ENCODE peak calls at places on chromosome 4, in seven cellular contexts. Q is PC-3, G is mammary epithelial cell, M is MM.1S, Z is neural progenitor cell, K is HepG2, A is GM23248. Y is an unnamed sample.

GRCh38 chr4:44145868-44146267 is 302.7 kb downstream of the KCTD8 start:
- DNase-seq in A (no peak), G (peak; percentile 77), Z (no peak), M (no peak), Q (peak; percentile 76), K (no peak), Y (peak; percentile 36)

GRCh38 chr4:22984390-22984789 is 291.7 kb downstream of the GBA3 start:
- DNase-seq in Z (no peak), K (no peak), M (no peak), G (no peak), Q (no peak), A (no peak), Y (no peak)

GRCh38 chr4:152032722-152033131 is 271.9 kb upstream of the GATB start:
- DNase-seq in Q (peak; percentile 36), A (peak; percentile 96), G (no peak), K (no peak), M (no peak), Z (no peak), Y (peak; percentile 89)

GRCh38 chr4:130125468-130125867 is 1029.5 kb downstream of the C4orf33 start:
- DNase-seq in G (no peak), K (no peak), A (no peak), Z (no peak), M (no peak), Q (no peak), Y (no peak)

GRCh38 chr4:5050520-5050955 is 742 bp upstream of the STK32B start:
- DNase-seq in Q (peak; percentile 75), Z (peak; percentile 91), G (peak; percentile 63), M (peak; percentile 75), K (peak; percentile 46), A (peak; percentile 91), Y (peak; percentile 59)

GRCh38 chr4:42360158-42360557 is 37.1 kb upstream of the SHISA3 start:
- DNase-seq in Z (no peak), K (no peak), Q (no peak), M (no peak), G (no peak), A (no peak), Y (no peak)

GRCh38 chr4:53767503-53767902 is 176.2 kb upstream of the LNX1 start:
- DNase-seq in A (peak; percentile 80), M (no peak), Q (no peak), K (no peak), Z (no peak), G (no peak), Y (peak; percentile 94)

GRCh38 chr4:113951263-113951662 is 28.2 kb downstream of the ARSJ start:
- DNase-seq in A (peak; percentile 65), K (no peak), Z (no peak), M (no peak), Q (no peak), G (no peak), Y (peak; percentile 68)

GRCh38 chr4:29948451-29948850 is 771.7 kb upstream of the PCDH7 start:
- DNase-seq in M (no peak), K (no peak), Z (no peak), A (no peak), Q (no peak), G (no peak), Y (no peak)

GRCh38 chr4:52234539-52235174 is 183.6 kb downstream of the SPATA18 start:
- DNase-seq in Z (peak; percentile 22), M (no peak), K (peak; percentile 50), G (peak; percentile 41), Q (peak; percentile 91), A (peak; percentile 55), Y (no peak)

GRCh38 chr4:10623241-10623640 is 61.3 kb downstream of the CLNK start:
- DNase-seq in M (no peak), Z (no peak), K (no peak), A (peak; percentile 19), G (peak; percentile 10), Q (peak; percentile 50), Y (peak; percentile 66)

GRCh38 chr4:124090007-124090406 is 622.5 kb downstream of the ANKRD50 start:
- DNase-seq in Q (no peak), K (no peak), A (no peak), G (no peak), M (no peak), Z (no peak), Y (no peak)
- H3K79me2 ChIP-seq in Q (no peaks in the 10 kb centered on the region), K (no peaks in the 10 kb centered on the region), A (no peaks in the 10 kb centered on the region), G (no peaks in the 10 kb centered on the region), M (no peaks in the 10 kb centered on the region), Z (no peaks in the 10 kb centered on the region), Y (no peaks in the 10 kb centered on the region)

GRCh38 chr4:1211951-1212545 is 36.9 kb downstream of the CTBP1 start:
- DNase-seq in A (no peak), G (no peak), Q (no peak), K (no peak), M (no peak), Z (no peak), Y (no peak)

GRCh38 chr4:1209821-1210220 is 37.4 kb upstream of the SPON2 start:
- DNase-seq in K (no peak), A (peak; percentile 57), M (no peak), G (no peak), Q (no peak), Z (no peak), Y (peak; percentile 74)

GRCh38 chr4:1211371-1211770 is 37.6 kb downstream of the CTBP1 start:
- DNase-seq in K (no peak), G (no peak), A (no peak), M (no peak), Q (no peak), Z (no peak), Y (no peak)

GRCh38 chr4:1210241-1210841 is 38.0 kb upstream of the SPON2 start:
- DNase-seq in M (no peak), K (no peak), Z (no peak), Q (no peak), A (no peak), G (no peak), Y (no peak)

DNA sequence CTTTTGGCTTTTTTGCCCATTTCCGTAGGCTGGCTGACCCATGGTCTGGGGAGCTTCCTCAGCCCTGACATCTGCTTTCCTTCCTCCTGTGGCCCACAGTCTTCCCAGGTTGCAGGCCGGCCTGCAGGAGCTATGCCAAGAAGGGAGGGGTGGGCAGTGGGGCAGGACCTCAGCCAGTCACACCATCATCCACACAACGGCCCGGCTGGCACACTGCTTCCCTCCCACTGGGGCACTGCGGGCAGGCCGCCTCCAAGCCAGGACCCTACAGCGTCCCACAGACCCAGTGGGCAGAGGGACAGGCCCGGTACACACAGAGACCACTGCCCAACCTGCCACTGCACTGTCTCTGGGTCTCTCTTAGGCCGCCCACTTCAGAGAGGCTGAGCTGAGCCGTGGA is 38.0 kb downstream of the CTBP1 start:
- DNase-seq in M (no peak), Q (no peak), A (no peak), Z (no peak), K (no peak), G (no peak), Y (no peak)
- H3K4me1 ChIP-seq in M (peaks cover 18% of the 10 kb centered on the region), Q (no peaks in the 10 kb centered on the region), A (peaks cover 15% of the 10 kb centered on the region), Z (no peaks in the 10 kb centered on the region), K (peaks cover 15% of the 10 kb centered on the region), G (no peaks in the 10 kb centered on the region), Y (peaks cover 17% of the 10 kb centered on the region)

GRCh38 chr4:76012388-76012801 is 5.1 kb upstream of the CXCL9 start:
- DNase-seq in Q (no peak), M (no peak), K (no peak), Z (no peak), G (peak; percentile 17), A (peak; percentile 63), Y (peak; percentile 11)

GRCh38 chr4:76016383-76016782 is 6.9 kb downstream of the CXCL10 start:
- DNase-seq in M (peak; percentile 98), Z (no peak), G (peak; percentile 80), Q (peak; percentile 83), A (no peak), K (no peak), Y (no peak)

GRCh38 chr4:76011018-76011670 is 3.8 kb upstream of the CXCL9 start:
- DNase-seq in Q (no peak), G (no peak), Z (no peak), K (no peak), M (no peak), A (no peak), Y (no peak)

GRCh38 chr4:76013540-76013939 is 6.2 kb upstream of the CXCL9 start:
- DNase-seq in K (no peak), Q (no peak), G (no peak), M (no peak), Z (no peak), A (no peak), Y (no peak)

DNA sequence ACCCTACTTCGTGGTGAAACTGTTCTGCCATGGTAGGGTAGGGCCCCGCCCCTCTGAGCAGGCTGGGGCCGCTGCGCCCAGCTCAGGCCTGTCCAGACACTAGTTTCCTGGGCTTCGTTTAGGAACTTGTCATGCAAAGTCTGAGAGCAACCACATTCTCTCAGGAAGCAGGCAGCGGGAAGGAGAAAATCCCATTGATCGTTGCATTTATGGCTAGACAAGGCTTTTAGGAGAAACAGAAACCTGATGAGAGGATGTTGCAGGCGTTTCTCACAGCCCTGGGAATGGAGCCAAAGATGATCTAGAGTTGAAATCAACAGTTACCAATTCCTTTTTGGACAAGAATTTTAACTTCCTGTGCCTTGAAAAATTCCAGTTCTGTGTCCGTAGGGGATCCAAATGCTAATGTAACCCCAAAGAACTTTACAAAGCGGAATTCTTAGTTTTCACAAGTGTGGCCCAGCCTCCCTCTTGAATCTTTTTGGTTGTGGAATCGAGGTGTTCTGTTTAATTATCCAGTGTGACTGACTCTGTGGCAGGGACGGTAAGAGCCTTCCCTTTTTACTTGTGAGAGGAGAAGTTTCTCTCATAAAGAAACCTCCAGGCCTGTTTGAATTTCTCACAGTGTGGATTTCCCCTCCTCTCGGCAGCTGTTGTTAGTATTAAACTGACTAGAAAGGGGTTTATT is 4.5 kb upstream of the CXCL9 start:
- DNase-seq in K (no peak), A (peak; percentile 92), Q (peak; percentile 61), Z (peak; percentile 36), G (peak; percentile 82), M (no peak), Y (peak; percentile 46)
- H2AFZ ChIP-seq in K (no peak overlapping the region), A (peak overlapping the region; percentile 98), Q (peak overlapping the region; percentile 74), Z (peak overlapping the region; percentile 95), G (peak overlapping the region; percentile 80), M (peak overlapping the region; percentile 49), Y (peak overlapping the region; percentile 64)

GRCh38 chr4:67712650-67713530 is 11.9 kb upstream of the UBA6 start:
- DNase-seq in M (no peak), Q (no peak), K (no peak), Z (peak; percentile 26), G (no peak), A (no peak), Y (no peak)

GRCh38 chr4:67714248-67714583 is 13.3 kb upstream of the UBA6 start:
- DNase-seq in G (no peak), Z (no peak), Q (no peak), M (no peak), K (no peak), A (no peak), Y (no peak)

GRCh38 chr4:67717586-67717985 is 16.6 kb upstream of the UBA6 start:
- DNase-seq in Q (no peak), Z (no peak), G (no peak), K (no peak), M (no peak), A (no peak), Y (no peak)

GRCh38 chr4:67713531-67714247 is 12.7 kb upstream of the UBA6 start:
- DNase-seq in Z (no peak), Q (peak; percentile 82), K (no peak), A (peak; percentile 69), G (peak; percentile 57), M (no peak), Y (peak; percentile 45)

DNA sequence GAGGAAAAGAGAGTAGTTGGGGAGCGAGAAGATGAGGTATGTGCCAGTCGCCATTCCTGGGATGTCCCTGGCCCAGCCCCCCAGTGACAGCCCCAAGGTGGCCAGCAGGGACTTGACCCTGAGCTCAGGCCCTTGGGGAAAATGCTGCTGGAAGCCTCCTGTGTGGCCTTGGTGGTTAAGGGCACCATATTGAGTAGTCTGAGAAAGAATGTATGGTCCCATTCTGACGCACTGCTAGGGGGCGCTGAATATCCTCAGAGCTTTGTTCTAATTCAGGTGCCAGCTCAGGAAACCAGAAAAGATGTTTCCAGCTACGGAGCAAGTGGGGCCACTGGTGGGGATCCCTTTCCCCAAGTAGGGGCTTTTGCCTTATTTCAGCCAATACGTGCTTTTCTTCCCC is 14.0 kb upstream of the UBA6 start:
- DNase-seq in M (no peak), K (no peak), Q (no peak), G (no peak), A (no peak), Z (no peak), Y (no peak)
- H3K79me2 ChIP-seq in M (peaks cover 3% of the 10 kb centered on the region), K (peaks cover 16% of the 10 kb centered on the region), Q (peaks cover 16% of the 10 kb centered on the region), G (peaks cover 73% of the 10 kb centered on the region), A (peaks cover 17% of the 10 kb centered on the region), Z (peaks cover under 1% of the 10 kb centered on the region), Y (peaks cover 17% of the 10 kb centered on the region)